ENCODE peak calls at places on chromosomes 5 and 9, in eight cellular contexts. U, V, B, Z, T, R, F and K are unnamed samples.
A peak's percentile ranks its signal among the peaks of the same experiment; 100 is the strongest.

GRCh38 chr5:124524552-124525232 is 221.7 kb downstream of the ZNF608 start:
- DNase-seq in U (no peak), V (no peak), B (no peak), Z (no peak), T (no peak), R (no peak), F (no peak), K (no peak)

GRCh38 chr5:147568710-147569109 is 58.8 kb upstream of the DPYSL3 start:
- DNase-seq in U (no peak), V (no peak), B (no peak), Z (no peak), T (no peak), R (no peak), F (no peak), K (no peak)

GRCh38 chr9:118422513-118422912 is 718.3 kb downstream of the TLR4 start:
- DNase-seq in U (no peak), V (no peak), B (no peak), Z (no peak), T (no peak), R (no peak), F (no peak), K (no peak)

GRCh38 chr5:38060354-38060753 is 198.0 kb upstream of the EGFLAM start:
- DNase-seq in U (no peak), V (no peak), B (no peak), Z (no peak), T (no peak), R (no peak), F (no peak), K (no peak)

GRCh38 chr5:141095263-141095641 is 837 bp downstream of the PCDHB2 start:
- DNase-seq in U (no peak), V (no peak), B (no peak), Z (no peak), T (no peak), R (no peak), F (no peak), K (no peak)

GRCh38 chr9:124047106-124047716 is 35.6 kb downstream of the LHX2 start:
- DNase-seq in U (no peak), V (no peak), B (no peak), Z (no peak), T (no peak), R (no peak), F (no peak), K (no peak)

GRCh38 chr5:122367445-122367844 is 55.4 kb downstream of the SNCAIP start:
- DNase-seq in U (no peak), V (no peak), B (no peak), Z (no peak), T (no peak), R (no peak), F (no peak), K (no peak)

GRCh38 chr5:128424672-128425071 is 113.4 kb downstream of the FBN2 start:
- DNase-seq in U (no peak), V (no peak), B (no peak), Z (no peak), T (no peak), R (no peak), F (no peak), K (no peak)

GRCh38 chr5:143796753-143797152 is 15.2 kb upstream of the HMHB1 start:
- DNase-seq in U (no peak), V (no peak), B (no peak), Z (no peak), T (no peak), R (no peak), F (no peak), K (no peak)

GRCh38 chr5:96146675-96147074 is 185.0 kb upstream of the ELL2 start:
- DNase-seq in U (no peak), V (no peak), B (no peak), Z (no peak), T (peak; percentile 88), R (no peak), F (peak; percentile 65), K (no peak)

GRCh38 chr5:135878156-135878620 is 17.5 kb downstream of the IL9 start:
- DNase-seq in U (no peak), V (no peak), B (no peak), Z (no peak), T (no peak), R (no peak), F (no peak), K (no peak)